ENCODE peak calls at places on chromosomes 2 and 18, in nine cellular contexts. One of them, this sample, is unnamed. For H3K4me1, the result is how much of the 10 kb centered on the place peaks cover.

GRCh38 chr2:71460595-71461303 is 7.4 kb downstream of the DYSF start:
- DNase-seq in right atrium auricular region: peak
- DNase-seq in heart right ventricle: no peak
- DNase-seq in aorta: no peak
- DNase-seq in A549: peak
- DNase-seq in lung: no peak
- DNase-seq in PC-3: peak
- DNase-seq in adrenal gland: peak
- DNase-seq in ovary: no peak
- DNase-seq in this sample: peak

GRCh38 chr18:5106730-5107129 is 90.3 kb downstream of the AKAIN1 start:
- DNase-seq in ovary: no peak
- DNase-seq in heart right ventricle: no peak
- DNase-seq in A549: no peak
- DNase-seq in aorta: no peak
- DNase-seq in PC-3: peak
- DNase-seq in right atrium auricular region: no peak
- DNase-seq in adrenal gland: no peak
- DNase-seq in lung: no peak
- DNase-seq in this sample: no peak

GRCh38 chr2:33129661-33130447 is 183.1 kb downstream of the LTBP1 start:
- DNase-seq in lung: no peak
- DNase-seq in aorta: no peak
- DNase-seq in A549: no peak
- DNase-seq in adrenal gland: no peak
- DNase-seq in PC-3: no peak
- DNase-seq in right atrium auricular region: no peak
- DNase-seq in ovary: no peak
- DNase-seq in heart right ventricle: no peak
- DNase-seq in this sample: no peak

GRCh38 chr18:8261651-8262091 is 347.6 kb upstream of the RAB12 start:
- DNase-seq in right atrium auricular region: no peak
- DNase-seq in adrenal gland: no peak
- DNase-seq in ovary: no peak
- DNase-seq in A549: no peak
- DNase-seq in lung: no peak
- DNase-seq in PC-3: no peak
- DNase-seq in aorta: no peak
- DNase-seq in heart right ventricle: no peak
- DNase-seq in this sample: no peak

GRCh38 chr18:9913526-9914333 is at the start of gene VAPA:
- DNase-seq in heart right ventricle: peak
- DNase-seq in aorta: peak
- DNase-seq in A549: peak
- DNase-seq in right atrium auricular region: peak
- DNase-seq in lung: peak
- DNase-seq in adrenal gland: peak
- DNase-seq in PC-3: peak
- DNase-seq in ovary: peak
- DNase-seq in this sample: peak

GRCh38 chr2:46780411-46780800 is 135.2 kb downstream of the MCFD2 start:
- DNase-seq in PC-3: no peak
- DNase-seq in ovary: peak
- DNase-seq in aorta: peak
- DNase-seq in heart right ventricle: peak
- DNase-seq in adrenal gland: no peak
- DNase-seq in A549: no peak
- DNase-seq in right atrium auricular region: no peak
- DNase-seq in lung: no peak
- DNase-seq in this sample: no peak

GRCh38 chr18:40210696-40211095 is 1744.3 kb upstream of the PIK3C3 start:
- DNase-seq in aorta: no peak
- DNase-seq in right atrium auricular region: no peak
- DNase-seq in ovary: no peak
- DNase-seq in heart right ventricle: no peak
- DNase-seq in A549: no peak
- DNase-seq in adrenal gland: no peak
- DNase-seq in PC-3: no peak
- DNase-seq in lung: no peak
- DNase-seq in this sample: no peak

GRCh38 chr2:64595397-64596160 is 58.1 kb downstream of the SERTAD2 start:
- DNase-seq in heart right ventricle: no peak
- DNase-seq in adrenal gland: no peak
- DNase-seq in lung: no peak
- DNase-seq in ovary: no peak
- DNase-seq in aorta: no peak
- DNase-seq in A549: no peak
- DNase-seq in PC-3: peak
- DNase-seq in right atrium auricular region: no peak
- DNase-seq in this sample: peak

GRCh38 chr2:224286923-224287322 is 115.0 kb downstream of the FAM124B start:
- DNase-seq in A549: peak
- DNase-seq in ovary: no peak
- DNase-seq in right atrium auricular region: no peak
- DNase-seq in lung: no peak
- DNase-seq in aorta: no peak
- DNase-seq in heart right ventricle: no peak
- DNase-seq in adrenal gland: no peak
- DNase-seq in PC-3: peak
- DNase-seq in this sample: no peak

GRCh38 chr2:172836386-172837200 is 100.9 kb downstream of the RAPGEF4 start:
- DNase-seq in aorta: no peak
- DNase-seq in A549: peak
- DNase-seq in PC-3: peak
- DNase-seq in right atrium auricular region: no peak
- DNase-seq in lung: no peak
- DNase-seq in ovary: no peak
- DNase-seq in adrenal gland: no peak
- DNase-seq in heart right ventricle: peak
- DNase-seq in this sample: no peak

GRCh38 chr2:42979870-42980763 is 187.7 kb upstream of the HAAO start:
- DNase-seq in heart right ventricle: no peak
- DNase-seq in lung: no peak
- DNase-seq in adrenal gland: no peak
- DNase-seq in aorta: no peak
- DNase-seq in A549: no peak
- DNase-seq in ovary: peak
- DNase-seq in PC-3: no peak
- DNase-seq in right atrium auricular region: no peak
- DNase-seq in this sample: no peak

GRCh38 chr2:38409136-38409903 is 32.2 kb upstream of the ATL2 start:
- DNase-seq in lung: peak
- DNase-seq in right atrium auricular region: peak
- DNase-seq in aorta: no peak
- DNase-seq in A549: no peak
- DNase-seq in adrenal gland: peak
- DNase-seq in ovary: peak
- DNase-seq in heart right ventricle: no peak
- DNase-seq in PC-3: peak
- DNase-seq in this sample: peak

GRCh38 chr2:179186126-179186525 is 78.5 kb downstream of the SESTD1 start:
- DNase-seq in heart right ventricle: no peak
- DNase-seq in ovary: no peak
- DNase-seq in aorta: no peak
- DNase-seq in adrenal gland: no peak
- DNase-seq in right atrium auricular region: no peak
- DNase-seq in A549: no peak
- DNase-seq in PC-3: peak
- DNase-seq in lung: no peak
- DNase-seq in this sample: peak

GRCh38 chr2:50995610-50996009 is 36.3 kb downstream of the NRXN1 start:
- DNase-seq in right atrium auricular region: no peak
- DNase-seq in heart right ventricle: no peak
- DNase-seq in lung: no peak
- DNase-seq in adrenal gland: peak
- DNase-seq in PC-3: peak
- DNase-seq in ovary: no peak
- DNase-seq in A549: no peak
- DNase-seq in aorta: no peak
- DNase-seq in this sample: peak
- H3K4me1 ChIP-seq in right atrium auricular region: under half
- H3K4me1 ChIP-seq in heart right ventricle: under half
- H3K4me1 ChIP-seq in lung: under half
- H3K4me1 ChIP-seq in adrenal gland: under half
- H3K4me1 ChIP-seq in PC-3: under half
- H3K4me1 ChIP-seq in ovary: under half
- H3K4me1 ChIP-seq in A549: under half
- H3K4me1 ChIP-seq in aorta: under half
- H3K4me1 ChIP-seq in this sample: under half

DNA sequence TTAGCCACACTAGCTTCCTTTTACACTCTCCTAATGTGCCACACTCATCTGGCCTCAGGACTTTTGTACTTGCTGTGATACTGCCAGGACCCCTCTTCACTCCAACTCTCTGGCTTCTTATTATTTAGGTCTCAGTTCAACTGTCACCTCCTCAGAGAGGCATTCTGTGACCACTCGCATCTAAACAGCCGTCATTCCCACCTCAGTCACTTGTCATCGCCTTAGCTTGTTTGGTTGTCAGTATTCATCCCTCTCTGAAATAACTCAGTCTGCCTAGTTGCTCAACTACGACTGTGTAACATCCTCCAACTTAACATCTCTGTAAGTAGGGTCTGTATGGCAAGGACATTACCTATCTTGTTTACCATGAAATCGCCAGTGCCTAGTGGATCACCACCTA is 27.2 kb downstream of the MGAT4A start:
- DNase-seq in right atrium auricular region: no peak
- DNase-seq in ovary: no peak
- DNase-seq in A549: no peak
- DNase-seq in PC-3: no peak
- DNase-seq in heart right ventricle: no peak
- DNase-seq in aorta: no peak
- DNase-seq in adrenal gland: no peak
- DNase-seq in lung: no peak
- DNase-seq in this sample: no peak
- H3K4me1 ChIP-seq in right atrium auricular region: under half
- H3K4me1 ChIP-seq in ovary: under half
- H3K4me1 ChIP-seq in A549: under half
- H3K4me1 ChIP-seq in PC-3: under half
- H3K4me1 ChIP-seq in heart right ventricle: half or more
- H3K4me1 ChIP-seq in aorta: under half
- H3K4me1 ChIP-seq in adrenal gland: under half
- H3K4me1 ChIP-seq in lung: under half
- H3K4me1 ChIP-seq in this sample: under half

DNA sequence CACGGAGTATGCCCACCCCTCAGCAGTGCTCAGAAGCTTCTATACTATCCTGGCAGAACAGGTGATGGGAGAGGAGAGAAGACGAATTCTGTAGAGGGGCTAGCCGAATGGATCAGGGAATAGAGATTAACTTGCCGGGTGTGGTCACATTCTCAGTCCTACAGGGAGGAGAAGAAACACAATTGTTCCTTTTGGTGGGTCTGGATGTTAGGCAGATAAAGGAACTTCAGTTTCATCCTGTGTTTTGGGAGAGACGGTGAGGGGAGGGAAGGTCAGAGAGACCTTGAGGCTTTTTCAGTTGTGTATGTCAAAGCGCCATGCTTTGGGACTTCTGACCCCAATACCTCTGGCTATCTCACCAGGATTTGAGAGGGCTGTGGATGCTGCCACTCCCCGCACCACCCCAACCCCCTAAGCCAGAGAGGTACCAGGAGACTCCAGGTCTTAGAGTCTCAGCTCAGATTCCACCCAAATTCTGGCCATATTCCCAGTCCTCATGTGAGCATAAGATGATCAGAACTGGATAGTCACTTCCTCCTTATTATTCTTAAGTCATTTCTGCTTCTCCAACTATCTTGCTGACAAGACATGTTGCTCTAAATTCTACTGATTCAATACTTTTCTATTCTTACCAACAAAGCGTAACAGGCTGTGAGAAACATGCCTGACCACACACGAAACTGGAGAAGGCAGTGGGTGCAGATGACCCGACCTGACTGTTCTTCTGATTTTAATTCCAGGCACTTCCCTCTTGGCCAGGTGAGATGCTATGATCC is 2.2 kb upstream of the TMEM37 start:
- DNase-seq in lung: no peak
- DNase-seq in PC-3: no peak
- DNase-seq in heart right ventricle: no peak
- DNase-seq in right atrium auricular region: no peak
- DNase-seq in ovary: no peak
- DNase-seq in adrenal gland: no peak
- DNase-seq in A549: no peak
- DNase-seq in aorta: no peak
- DNase-seq in this sample: peak
- H3K4me1 ChIP-seq in lung: under half
- H3K4me1 ChIP-seq in PC-3: under half
- H3K4me1 ChIP-seq in heart right ventricle: under half
- H3K4me1 ChIP-seq in right atrium auricular region: under half
- H3K4me1 ChIP-seq in ovary: under half
- H3K4me1 ChIP-seq in adrenal gland: half or more
- H3K4me1 ChIP-seq in A549: half or more
- H3K4me1 ChIP-seq in aorta: under half
- H3K4me1 ChIP-seq in this sample: under half

GRCh38 chr2:169093535-169093934 is 24.2 kb downstream of the DHRS9 start:
- DNase-seq in aorta: no peak
- DNase-seq in right atrium auricular region: no peak
- DNase-seq in PC-3: no peak
- DNase-seq in A549: no peak
- DNase-seq in ovary: no peak
- DNase-seq in adrenal gland: no peak
- DNase-seq in heart right ventricle: no peak
- DNase-seq in lung: no peak
- DNase-seq in this sample: no peak
- H3K4me1 ChIP-seq in aorta: under half
- H3K4me1 ChIP-seq in right atrium auricular region: under half
- H3K4me1 ChIP-seq in PC-3: under half
- H3K4me1 ChIP-seq in A549: under half
- H3K4me1 ChIP-seq in ovary: under half
- H3K4me1 ChIP-seq in adrenal gland: under half
- H3K4me1 ChIP-seq in heart right ventricle: under half
- H3K4me1 ChIP-seq in lung: under half
- H3K4me1 ChIP-seq in this sample: under half

This sample was measured in cardiac muscle cell.